ENCODE peak calls at places on chromosomes 12 and 14, in four cellular contexts. X, V, Q and E are unnamed samples.

GRCh38 chr14:65798216-65798615 is 385.7 kb downstream of the FUT8 start:
- DNase-seq in X (no peak), Q (no peak), V (no peak), E (no peak)

GRCh38 chr12:90027889-90028570 is 319.4 kb upstream of the ATP2B1 start:
- DNase-seq in V (no peak), Q (no peak), X (no peak), E (no peak)

GRCh38 chr12:94686834-94687628 is 36.7 kb upstream of the TMCC3 start:
- DNase-seq in V (peak; percentile 47), X (no peak), Q (no peak), E (no peak)

GRCh38 chr14:105761842-105762241 is 235.5 kb downstream of the TMEM121 start:
- DNase-seq in X (no peak), Q (no peak), V (no peak), E (no peak)

GRCh38 chr14:56487090-56487667 is 92.4 kb upstream of the TMEM260 start:
- DNase-seq in X (no peak), Q (no peak), V (peak; percentile 22), E (peak; percentile 22)

GRCh38 chr12:104334581-104334980 is 31.0 kb downstream of the EID3 start:
- DNase-seq in X (no peak), V (no peak), Q (no peak), E (no peak)

GRCh38 chr12:1797991-1798733 is 22.2 kb upstream of the LRTM2 start:
- DNase-seq in Q (no peak), V (no peak), X (no peak), E (no peak)

GRCh38 chr14:24237463-24237955 is 4.8 kb downstream of the GMPR2 start:
- DNase-seq in V (no peak), X (no peak), Q (no peak), E (no peak)

GRCh38 chr12:65879878-65880277 is 55.6 kb downstream of the HMGA2 start:
- DNase-seq in X (no peak), V (peak; percentile 96), Q (no peak), E (no peak)

GRCh38 chr12:65636436-65636835 is 187.8 kb upstream of the HMGA2 start:
- DNase-seq in V (no peak), X (no peak), Q (no peak), E (no peak)

GRCh38 chr14:28356819-28357218 is 409.8 kb upstream of the FOXG1 start:
- DNase-seq in Q (no peak), X (no peak), V (no peak), E (no peak)

GRCh38 chr14:34220921-34221320 is 241.1 kb downstream of the SPTSSA start:
- DNase-seq in X (no peak), Q (peak; percentile 53), V (no peak), E (no peak)

GRCh38 chr14:56338674-56339073 is 220.5 kb downstream of the PELI2 start:
- DNase-seq in V (no peak), X (no peak), Q (no peak), E (no peak)